ENCODE peak calls at places on chromosomes 5 and 9, in five cellular contexts. One of them, this sample, is unnamed.

GRCh38 chr9:97411789-97412627 is at the start of gene TDRD7:
- DNase-seq in suprapubic skin: peak; percentile 86
- DNase-seq in neural progenitor cell: peak; percentile 86
- DNase-seq in left ventricle myocardium inferior: peak; percentile 87
- DNase-seq in GM23338: peak; percentile 72
- DNase-seq in this sample: peak; percentile 87

GRCh38 chr9:113558632-113559502 is 95.3 kb downstream of the RGS3 start:
- DNase-seq in suprapubic skin: peak; percentile 70
- DNase-seq in neural progenitor cell: no peak
- DNase-seq in left ventricle myocardium inferior: peak; percentile 88
- DNase-seq in GM23338: no peak
- DNase-seq in this sample: no peak

GRCh38 chr5:33180900-33181299 is 259.9 kb upstream of the TARS1 start:
- DNase-seq in suprapubic skin: no peak
- DNase-seq in neural progenitor cell: peak; percentile 26
- DNase-seq in left ventricle myocardium inferior: no peak
- DNase-seq in GM23338: peak; percentile 42
- DNase-seq in this sample: peak; percentile 25

GRCh38 chr5:15650266-15650665 is 150.3 kb downstream of the FBXL7 start:
- DNase-seq in suprapubic skin: no peak
- DNase-seq in neural progenitor cell: no peak
- DNase-seq in left ventricle myocardium inferior: no peak
- DNase-seq in GM23338: no peak
- DNase-seq in this sample: no peak

GRCh38 chr5:42951847-42952411 is 88.2 kb downstream of the ANXA2R start:
- DNase-seq in suprapubic skin: no peak
- DNase-seq in neural progenitor cell: no peak
- DNase-seq in left ventricle myocardium inferior: no peak
- DNase-seq in GM23338: peak; percentile 6
- DNase-seq in this sample: no peak

GRCh38 chr5:168765220-168766037 is 186.3 kb upstream of the PANK3 start:
- DNase-seq in suprapubic skin: no peak
- DNase-seq in neural progenitor cell: no peak
- DNase-seq in left ventricle myocardium inferior: no peak
- DNase-seq in GM23338: no peak
- DNase-seq in this sample: peak; percentile 35

GRCh38 chr5:148202531-148203092 is at the start of gene SPINK6:
- DNase-seq in suprapubic skin: no peak
- DNase-seq in neural progenitor cell: no peak
- DNase-seq in left ventricle myocardium inferior: no peak
- DNase-seq in GM23338: no peak
- DNase-seq in this sample: no peak

GRCh38 chr5:91074615-91075014 is 308.5 kb downstream of the ARRDC3 start:
- DNase-seq in suprapubic skin: no peak
- DNase-seq in neural progenitor cell: no peak
- DNase-seq in left ventricle myocardium inferior: no peak
- DNase-seq in GM23338: no peak
- DNase-seq in this sample: peak; percentile 65

GRCh38 chr9:126146254-126147145 is 180.1 kb upstream of the MVB12B start:
- DNase-seq in suprapubic skin: peak; percentile 49
- DNase-seq in neural progenitor cell: peak; percentile 87
- DNase-seq in left ventricle myocardium inferior: no peak
- DNase-seq in GM23338: peak; percentile 91
- DNase-seq in this sample: peak; percentile 47

GRCh38 chr5:24712047-24712446 is 67.3 kb upstream of the CDH10 start:
- DNase-seq in suprapubic skin: no peak
- DNase-seq in neural progenitor cell: no peak
- DNase-seq in left ventricle myocardium inferior: no peak
- DNase-seq in GM23338: no peak
- DNase-seq in this sample: no peak

GRCh38 chr5:140131967-140132409 is 6.3 kb downstream of the IGIP start:
- DNase-seq in suprapubic skin: no peak
- DNase-seq in neural progenitor cell: no peak
- DNase-seq in left ventricle myocardium inferior: no peak
- DNase-seq in GM23338: no peak
- DNase-seq in this sample: peak; percentile 35

GRCh38 chr5:1405539-1406530 is 39.4 kb downstream of the SLC6A3 start:
- DNase-seq in suprapubic skin: peak; percentile 59
- DNase-seq in neural progenitor cell: no peak
- DNase-seq in left ventricle myocardium inferior: peak; percentile 5
- DNase-seq in GM23338: no peak
- DNase-seq in this sample: no peak

GRCh38 chr5:143923634-143924265 is 111.8 kb downstream of the HMHB1 start:
- DNase-seq in suprapubic skin: no peak
- DNase-seq in neural progenitor cell: no peak
- DNase-seq in left ventricle myocardium inferior: no peak
- DNase-seq in GM23338: no peak
- DNase-seq in this sample: no peak

GRCh38 chr9:134344068-134344820 is 18.0 kb downstream of the RXRA start:
- DNase-seq in suprapubic skin: no peak
- DNase-seq in neural progenitor cell: no peak
- DNase-seq in left ventricle myocardium inferior: peak; percentile 77
- DNase-seq in GM23338: peak; percentile 60
- DNase-seq in this sample: peak; percentile 45

GRCh38 chr5:110048508-110048907 is 358.8 kb downstream of the MAN2A1 start:
- DNase-seq in suprapubic skin: no peak
- DNase-seq in neural progenitor cell: no peak
- DNase-seq in left ventricle myocardium inferior: no peak
- DNase-seq in GM23338: peak; percentile 18
- DNase-seq in this sample: no peak

GRCh38 chr9:123687246-123687721 is 242.6 kb downstream of the DENND1A start:
- DNase-seq in suprapubic skin: no peak
- DNase-seq in neural progenitor cell: no peak
- DNase-seq in left ventricle myocardium inferior: no peak
- DNase-seq in GM23338: no peak
- DNase-seq in this sample: no peak

GRCh38 chr9:134314950-134315715 is 11.1 kb upstream of the RXRA start:
- DNase-seq in suprapubic skin: peak; percentile 58
- DNase-seq in neural progenitor cell: peak; percentile 80
- DNase-seq in left ventricle myocardium inferior: peak; percentile 10
- DNase-seq in GM23338: no peak
- DNase-seq in this sample: peak; percentile 59

GRCh38 chr5:115415143-115415491 is 118.7 kb upstream of the CCDC112 start:
- DNase-seq in suprapubic skin: no peak
- DNase-seq in neural progenitor cell: peak; percentile 29
- DNase-seq in left ventricle myocardium inferior: peak; percentile 32
- DNase-seq in GM23338: no peak
- DNase-seq in this sample: no peak

GRCh38 chr5:168260353-168261211 is 30.9 kb upstream of the WWC1 start:
- DNase-seq in suprapubic skin: no peak
- DNase-seq in neural progenitor cell: no peak
- DNase-seq in left ventricle myocardium inferior: no peak
- DNase-seq in GM23338: no peak
- DNase-seq in this sample: no peak

GRCh38 chr5:65268520-65268919 is 213.2 kb downstream of the ADAMTS6 start:
- DNase-seq in suprapubic skin: no peak
- DNase-seq in neural progenitor cell: no peak
- DNase-seq in left ventricle myocardium inferior: peak; percentile 20
- DNase-seq in GM23338: no peak
- DNase-seq in this sample: no peak

GRCh38 chr5:73899916-73900315 is 273.9 kb downstream of the ARHGEF28 start:
- DNase-seq in suprapubic skin: no peak
- DNase-seq in neural progenitor cell: no peak
- DNase-seq in left ventricle myocardium inferior: no peak
- DNase-seq in GM23338: no peak
- DNase-seq in this sample: no peak

GRCh38 chr5:148687427-148687826 is 33.1 kb upstream of the HTR4 start:
- DNase-seq in suprapubic skin: no peak
- DNase-seq in neural progenitor cell: peak; percentile 71
- DNase-seq in left ventricle myocardium inferior: no peak
- DNase-seq in GM23338: peak; percentile 80
- DNase-seq in this sample: peak; percentile 56

GRCh38 chr9:84781431-84781830 is 111.9 kb downstream of the NTRK2 start:
- DNase-seq in suprapubic skin: no peak
- DNase-seq in neural progenitor cell: peak; percentile 38
- DNase-seq in left ventricle myocardium inferior: no peak
- DNase-seq in GM23338: peak; percentile 65
- DNase-seq in this sample: peak; percentile 42

GRCh38 chr5:104084896-104085295 is 522.3 kb upstream of the NUDT12 start:
- DNase-seq in suprapubic skin: no peak
- DNase-seq in neural progenitor cell: no peak
- DNase-seq in left ventricle myocardium inferior: no peak
- DNase-seq in GM23338: no peak
- DNase-seq in this sample: no peak

GRCh38 chr5:100690036-100690560 is 154.9 kb downstream of the FAM174A start:
- DNase-seq in suprapubic skin: no peak
- DNase-seq in neural progenitor cell: no peak
- DNase-seq in left ventricle myocardium inferior: no peak
- DNase-seq in GM23338: no peak
- DNase-seq in this sample: no peak

GRCh38 chr5:66617223-66617861 is 21.1 kb downstream of the MAST4 start:
- DNase-seq in suprapubic skin: no peak
- DNase-seq in neural progenitor cell: no peak
- DNase-seq in left ventricle myocardium inferior: no peak
- DNase-seq in GM23338: no peak
- DNase-seq in this sample: no peak

GRCh38 chr9:69822091-69822750 is 1.6 kb downstream of the CFAP95 start:
- DNase-seq in suprapubic skin: no peak
- DNase-seq in neural progenitor cell: peak; percentile 45
- DNase-seq in left ventricle myocardium inferior: no peak
- DNase-seq in GM23338: peak; percentile 33
- DNase-seq in this sample: peak; percentile 83

GRCh38 chr5:1093361-1093760 is 18.5 kb downstream of the SLC12A7 start:
- DNase-seq in suprapubic skin: no peak
- DNase-seq in neural progenitor cell: no peak
- DNase-seq in left ventricle myocardium inferior: peak; percentile 73
- DNase-seq in GM23338: no peak
- DNase-seq in this sample: no peak

GRCh38 chr5:1477341-1477740 is 32.1 kb upstream of the SLC6A3 start:
- DNase-seq in suprapubic skin: peak; percentile 74
- DNase-seq in neural progenitor cell: no peak
- DNase-seq in left ventricle myocardium inferior: peak; percentile 61
- DNase-seq in GM23338: no peak
- DNase-seq in this sample: no peak

GRCh38 chr9:34554211-34555001 is 31.6 kb upstream of the ENHO start:
- DNase-seq in suprapubic skin: no peak
- DNase-seq in neural progenitor cell: no peak
- DNase-seq in left ventricle myocardium inferior: no peak
- DNase-seq in GM23338: no peak
- DNase-seq in this sample: peak; percentile 57

GRCh38 chr5:170254056-170254455 is 21.3 kb downstream of the C5orf58 start:
- DNase-seq in suprapubic skin: peak; percentile 44
- DNase-seq in neural progenitor cell: no peak
- DNase-seq in left ventricle myocardium inferior: no peak
- DNase-seq in GM23338: peak; percentile 34
- DNase-seq in this sample: no peak

GRCh38 chr5:144598451-144599068 is 427.9 kb downstream of the KCTD16 start:
- DNase-seq in suprapubic skin: no peak
- DNase-seq in neural progenitor cell: peak; percentile 2
- DNase-seq in left ventricle myocardium inferior: no peak
- DNase-seq in GM23338: peak; percentile 56
- DNase-seq in this sample: peak; percentile 4

GRCh38 chr5:132199116-132199680 is 28.5 kb downstream of the P4HA2 start:
- DNase-seq in suprapubic skin: no peak
- DNase-seq in neural progenitor cell: no peak
- DNase-seq in left ventricle myocardium inferior: no peak
- DNase-seq in GM23338: no peak
- DNase-seq in this sample: no peak

GRCh38 chr5:120228262-120229031 is 235.7 kb upstream of the PRR16 start:
- DNase-seq in suprapubic skin: no peak
- DNase-seq in neural progenitor cell: peak; percentile 7
- DNase-seq in left ventricle myocardium inferior: no peak
- DNase-seq in GM23338: peak; percentile 44
- DNase-seq in this sample: peak; percentile 1

GRCh38 chr9:115006660-115007059 is 76.3 kb upstream of the TNFSF8 start:
- DNase-seq in suprapubic skin: no peak
- DNase-seq in neural progenitor cell: no peak
- DNase-seq in left ventricle myocardium inferior: no peak
- DNase-seq in GM23338: no peak
- DNase-seq in this sample: no peak

DNA sequence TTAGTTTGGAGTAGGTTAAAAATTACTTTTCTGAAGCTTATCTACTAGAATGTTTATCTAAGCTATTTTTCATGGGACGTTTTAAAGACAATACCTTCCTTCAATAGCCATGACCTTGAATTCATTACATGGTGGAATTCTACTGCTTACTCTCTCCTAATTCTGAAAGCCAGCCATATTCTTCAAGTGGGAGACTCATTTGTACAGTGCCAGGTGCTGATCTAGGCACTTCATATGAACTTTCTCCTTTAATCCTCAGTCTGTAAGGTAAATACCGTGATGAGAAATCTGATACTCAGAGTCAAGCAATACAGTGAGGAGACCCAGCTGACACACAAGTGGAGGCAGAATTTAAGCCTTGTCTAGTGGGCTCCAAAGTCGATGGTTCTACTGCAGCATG is 243.5 kb downstream of the PIK3R1 start:
- DNase-seq in suprapubic skin: no peak
- DNase-seq in neural progenitor cell: no peak
- DNase-seq in left ventricle myocardium inferior: no peak
- DNase-seq in GM23338: no peak
- DNase-seq in this sample: no peak
- H3K27ac ChIP-seq in suprapubic skin: no peak overlapping the region
- H3K27ac ChIP-seq in neural progenitor cell: no peak overlapping the region
- H3K27ac ChIP-seq in left ventricle myocardium inferior: no peak overlapping the region
- H3K27ac ChIP-seq in GM23338: no peak overlapping the region
- H3K27ac ChIP-seq in this sample: no peak overlapping the region

GRCh38 chr5:133613743-133614142 is 1.4 kb upstream of the FSTL4 start:
- DNase-seq in suprapubic skin: no peak
- DNase-seq in neural progenitor cell: no peak
- DNase-seq in left ventricle myocardium inferior: no peak
- DNase-seq in GM23338: no peak
- DNase-seq in this sample: no peak

GRCh38 chr5:133612021-133612860 is at the start of gene FSTL4:
- DNase-seq in suprapubic skin: no peak
- DNase-seq in neural progenitor cell: peak; percentile 82
- DNase-seq in left ventricle myocardium inferior: no peak
- DNase-seq in GM23338: peak; percentile 75
- DNase-seq in this sample: peak; percentile 23

GRCh38 chr5:133610489-133611356 is 1.6 kb downstream of the FSTL4 start:
- DNase-seq in suprapubic skin: no peak
- DNase-seq in neural progenitor cell: peak; percentile 96
- DNase-seq in left ventricle myocardium inferior: peak; percentile 64
- DNase-seq in GM23338: peak; percentile 91
- DNase-seq in this sample: peak; percentile 46

GRCh38 chr5:133613184-133613583 is 843 bp upstream of the FSTL4 start:
- DNase-seq in suprapubic skin: no peak
- DNase-seq in neural progenitor cell: no peak
- DNase-seq in left ventricle myocardium inferior: no peak
- DNase-seq in GM23338: no peak
- DNase-seq in this sample: no peak

GRCh38 chr5:133611357-133612020 is 852 bp downstream of the FSTL4 start:
- DNase-seq in suprapubic skin: no peak
- DNase-seq in neural progenitor cell: peak; percentile 54
- DNase-seq in left ventricle myocardium inferior: no peak
- DNase-seq in GM23338: peak; percentile 52
- DNase-seq in this sample: peak; percentile 10
- H3K4me3 ChIP-seq in suprapubic skin: peak overlapping the region; percentile 57
- H3K4me3 ChIP-seq in neural progenitor cell: peak overlapping the region; percentile 54
- H3K4me3 ChIP-seq in left ventricle myocardium inferior: peak overlapping the region; percentile 61
- H3K4me3 ChIP-seq in GM23338: peak overlapping the region; percentile 73
- H3K4me3 ChIP-seq in this sample: peak overlapping the region; percentile 43

GRCh38 chr5:57492632-57493031 is 10.0 kb upstream of the ACTBL2 start:
- DNase-seq in suprapubic skin: no peak
- DNase-seq in neural progenitor cell: no peak
- DNase-seq in left ventricle myocardium inferior: no peak
- DNase-seq in GM23338: no peak
- DNase-seq in this sample: peak; percentile 60
- H3K4me1 ChIP-seq in suprapubic skin: peaks cover 18% of the 10 kb centered on the region
- H3K4me1 ChIP-seq in neural progenitor cell: peaks cover 12% of the 10 kb centered on the region
- H3K4me1 ChIP-seq in left ventricle myocardium inferior: peaks cover 24% of the 10 kb centered on the region
- H3K4me1 ChIP-seq in GM23338: peaks cover 5% of the 10 kb centered on the region
- H3K4me1 ChIP-seq in this sample: peaks cover 43% of the 10 kb centered on the region

GRCh38 chr9:108694191-108694590 is 161.6 kb downstream of the ACTL7B start:
- DNase-seq in suprapubic skin: no peak
- DNase-seq in neural progenitor cell: no peak
- DNase-seq in left ventricle myocardium inferior: no peak
- DNase-seq in GM23338: no peak
- DNase-seq in this sample: peak; percentile 50
- H3K27ac ChIP-seq in suprapubic skin: peak overlapping the region; percentile 41
- H3K27ac ChIP-seq in neural progenitor cell: no peak overlapping the region
- H3K27ac ChIP-seq in left ventricle myocardium inferior: no peak overlapping the region
- H3K27ac ChIP-seq in GM23338: no peak overlapping the region
- H3K27ac ChIP-seq in this sample: no peak overlapping the region

This sample was measured in A673.